ENCODE peak calls at places on chromosomes 4 and X, in four cellular contexts. M is stimulated activated CD8-positive, alpha-beta memory T cell treated with anti-CD3 and anti-CD28 coated beads, Interleukin-4, amount 100 ng/mL, for 24 hours; E is HEK293T; Q is Right ventricle myocardium superior. I is an unnamed sample.

GRCh38 chr4:154465085-154465484 is 26.5 kb downstream of the DCHS2 start:
- DNase-seq in M (no peak), E (no peak), Q (no peak), I (no peak)

GRCh38 chrX:72048515-72049455 is 82.9 kb downstream of the RTL5 start:
- DNase-seq in M (no peak), E (no peak), Q (no peak), I (peak; percentile 7)

GRCh38 chr4:45350438-45350837 is 624.1 kb upstream of the GNPDA2 start:
- DNase-seq in M (no peak), E (no peak), Q (no peak), I (no peak)

GRCh38 chr4:188282620-188283232 is 143.5 kb downstream of the TRIML1 start:
- DNase-seq in M (no peak), E (no peak), Q (no peak), I (no peak)

GRCh38 chr4:110629780-110630500 is 7.1 kb upstream of the PITX2 start:
- DNase-seq in M (no peak), E (no peak), Q (no peak), I (no peak)

GRCh38 chrX:23822397-23822796 is 39.4 kb downstream of the SAT1 start:
- DNase-seq in M (no peak), E (no peak), Q (no peak), I (no peak)

GRCh38 chrX:37420179-37420578 is 71.0 kb downstream of the PRRG1 start:
- DNase-seq in M (no peak), E (no peak), Q (no peak), I (no peak)

GRCh38 chr4:5863461-5864113 is 29.3 kb downstream of the CRMP1 start:
- DNase-seq in M (peak; percentile 23), E (no peak), Q (no peak), I (no peak)

GRCh38 chr4:77922158-77923094 is 59.8 kb downstream of the MRPL1 start:
- DNase-seq in M (no peak), E (no peak), Q (no peak), I (no peak)

GRCh38 chr4:181957088-181957487 is 286.1 kb upstream of the TENM3 start:
- DNase-seq in M (no peak), E (no peak), Q (no peak), I (no peak)

I was measured in sigmoid colon.